ENCODE peak calls at places on chromosomes 1 and 21, in seven cellular contexts. T, Q, F, G, U, B and J are unnamed samples.

GRCh38 chr1:3504823-3505155 is 50.3 kb downstream of the ARHGEF16 start:
- DNase-seq in T (no peak), Q (no peak), F (no peak), G (no peak), U (no peak), B (no peak), J (no peak)

GRCh38 chr21:33308586-33309490 is 15.9 kb upstream of the IFNAR1 start:
- DNase-seq in T (no peak), Q (no peak), F (no peak), G (no peak), U (no peak), B (no peak), J (no peak)

GRCh38 chr1:117821382-117821755 is 108.1 kb downstream of the GDAP2 start:
- DNase-seq in T (no peak), Q (no peak), F (no peak), G (no peak), U (no peak), B (no peak), J (no peak)

GRCh38 chr1:43072314-43072713 is 99.8 kb downstream of the EBNA1BP2 start:
- DNase-seq in T (no peak), Q (no peak), F (no peak), G (no peak), U (no peak), B (no peak), J (no peak)

GRCh38 chr1:110068646-110069301 is 1.7 kb downstream of the ALX3 start:
- DNase-seq in T (no peak), Q (no peak), F (no peak), G (no peak), U (no peak), B (peak; percentile 48), J (no peak)

GRCh38 chr1:153616144-153616884 is at the start of gene S100A14:
- DNase-seq in T (no peak), Q (no peak), F (no peak), G (no peak), U (no peak), B (no peak), J (no peak)

GRCh38 chr1:46477153-46477929 is 12.3 kb upstream of the DMBX1 start:
- DNase-seq in T (peak; percentile 63), Q (peak; percentile 65), F (peak; percentile 54), G (peak; percentile 74), U (peak; percentile 61), B (peak; percentile 85), J (peak; percentile 68)

GRCh38 chr1:8571200-8571984 is 246.0 kb downstream of the RERE start:
- DNase-seq in T (no peak), Q (no peak), F (no peak), G (no peak), U (no peak), B (no peak), J (peak; percentile 66)

GRCh38 chr1:56566994-56567393 is 12.4 kb downstream of the PLPP3 start:
- DNase-seq in T (no peak), Q (no peak), F (no peak), G (no peak), U (no peak), B (no peak), J (no peak)

GRCh38 chr1:10867914-10868598 is 71.6 kb upstream of the CASZ1 start:
- DNase-seq in T (no peak), Q (no peak), F (no peak), G (peak; percentile 49), U (no peak), B (no peak), J (no peak)